ENCODE peak calls at places on chromosomes 3 and 15, in eight cellular contexts. O is posterior cingulate gyrus, K is germinal center, I is head of caudate nucleus, P is cerebellum, Q is RPMI8226, U is activated T-helper 1 cell treated with Interleukin-2 at 50 U/mL for 16 hours, J is COR-L47. Y is an unnamed sample.

GRCh38 chr3:40741729-40742128 is 217.0 kb downstream of the ZNF621 start:
- DNase-seq in Q (no peak), P (no peak), I (peak), J (peak), O (peak), K (no peak), U (no peak), Y (no peak)

GRCh38 chr15:73704869-73705645 is 20.9 kb downstream of the CD276 start:
- DNase-seq in I (peak), U (peak), J (peak), K (peak), Q (peak), P (peak), O (peak), Y (no peak)

GRCh38 chr3:129540776-129541516 is 2.0 kb upstream of the H1-8 start:
- DNase-seq in J (no peak), O (no peak), U (no peak), K (no peak), I (no peak), P (no peak), Q (no peak), Y (no peak)

GRCh38 chr15:89740137-89740536 is 10.9 kb downstream of the MESP1 start:
- DNase-seq in P (peak), Q (peak), I (peak), J (peak), O (no peak), K (peak), U (peak), Y (peak)

GRCh38 chr3:106963446-106963845 is 413.8 kb upstream of the CCDC54 start:
- DNase-seq in P (no peak), I (no peak), U (no peak), Q (peak), O (no peak), K (no peak), J (no peak), Y (no peak)

GRCh38 chr3:137105277-137105977 is 147.6 kb downstream of the IL20RB start:
- DNase-seq in P (peak), U (no peak), Q (peak), O (no peak), J (peak), I (peak), K (peak), Y (no peak)

GRCh38 chr3:160027541-160028195 is 39.0 kb downstream of the IL12A start:
- DNase-seq in K (no peak), P (no peak), U (no peak), I (no peak), Q (no peak), O (no peak), J (no peak), Y (peak)

GRCh38 chr3:143751643-143752178 is 96.6 kb downstream of the SLC9A9 start:
- DNase-seq in U (peak), Q (no peak), I (no peak), K (peak), P (no peak), O (no peak), J (no peak), Y (peak)

GRCh38 chr15:92273732-92274131 is 119.9 kb upstream of the ST8SIA2 start:
- DNase-seq in P (no peak), I (no peak), U (no peak), K (no peak), O (no peak), J (no peak), Q (no peak), Y (no peak)

GRCh38 chr15:91268510-91268909 is 168.5 kb downstream of the SV2B start:
- DNase-seq in I (no peak), P (no peak), O (no peak), J (no peak), Q (peak), U (no peak), K (peak), Y (peak)

GRCh38 chr3:30659270-30660127 is 53.1 kb downstream of the TGFBR2 start:
- DNase-seq in O (no peak), Q (no peak), J (no peak), U (no peak), P (no peak), I (no peak), K (no peak), Y (no peak)

GRCh38 chr3:53921296-53921695 is 29.6 kb upstream of the SELENOK start:
- DNase-seq in O (no peak), Q (peak), U (no peak), K (no peak), I (no peak), P (no peak), J (no peak), Y (peak)

GRCh38 chr3:100413619-100414018 is 12.3 kb downstream of the LNP1 start:
- DNase-seq in Q (no peak), O (no peak), J (no peak), I (no peak), U (no peak), P (no peak), K (no peak), Y (no peak)

GRCh38 chr3:194283218-194284006 is 67.7 kb downstream of the CPN2 start:
- DNase-seq in O (no peak), P (no peak), I (no peak), J (no peak), Q (no peak), K (no peak), U (no peak), Y (no peak)

GRCh38 chr15:70480196-70480856 is 283.0 kb downstream of the UACA start:
- DNase-seq in J (no peak), Q (peak), U (peak), P (no peak), O (no peak), K (no peak), I (no peak), Y (peak)

GRCh38 chr15:42151012-42151615 is 5.3 kb downstream of the PLA2G4F start:
- DNase-seq in U (no peak), O (no peak), J (no peak), Q (no peak), P (no peak), K (no peak), I (no peak), Y (no peak)